ENCODE peak calls at places on chromosomes 7 and 10, in five cellular contexts. One of them, this sample, is unnamed.

GRCh38 chr7:99618726-99619125 is 2.0 kb downstream of the ZSCAN25 start:
- DNase-seq in choroid plexus epithelial cell: no peak
- DNase-seq in left ventricle myocardium superior: no peak
- DNase-seq in esophagus squamous epithelium: no peak
- DNase-seq in left lung: no peak
- DNase-seq in this sample: no peak

GRCh38 chr10:89476150-89476549 is 59.2 kb downstream of the SLC16A12 start:
- DNase-seq in left lung: no peak
- DNase-seq in esophagus squamous epithelium: no peak
- DNase-seq in left ventricle myocardium superior: no peak
- DNase-seq in choroid plexus epithelial cell: peak; percentile 62
- DNase-seq in this sample: no peak

GRCh38 chr7:102236592-102237287 is 49.9 kb upstream of the SH2B2 start:
- DNase-seq in choroid plexus epithelial cell: peak; percentile 93
- DNase-seq in left lung: no peak
- DNase-seq in left ventricle myocardium superior: peak; percentile 67
- DNase-seq in esophagus squamous epithelium: no peak
- DNase-seq in this sample: no peak

GRCh38 chr7:85405016-85405415 is 218.2 kb upstream of the SEMA3D start:
- DNase-seq in left lung: no peak
- DNase-seq in left ventricle myocardium superior: no peak
- DNase-seq in choroid plexus epithelial cell: no peak
- DNase-seq in esophagus squamous epithelium: no peak
- DNase-seq in this sample: no peak

GRCh38 chr10:86365346-86366032 is 1.1 kb downstream of the GRID1 start:
- DNase-seq in choroid plexus epithelial cell: peak; percentile 19
- DNase-seq in esophagus squamous epithelium: no peak
- DNase-seq in left lung: peak; percentile 27
- DNase-seq in left ventricle myocardium superior: no peak
- DNase-seq in this sample: peak; percentile 37

GRCh38 chr10:89450901-89451300 is 36.5 kb downstream of the IFIT5 start:
- DNase-seq in left lung: no peak
- DNase-seq in left ventricle myocardium superior: no peak
- DNase-seq in choroid plexus epithelial cell: no peak
- DNase-seq in esophagus squamous epithelium: no peak
- DNase-seq in this sample: no peak

GRCh38 chr10:101995451-101996063 is 60.4 kb downstream of the ARMH3 start:
- DNase-seq in esophagus squamous epithelium: no peak
- DNase-seq in left lung: no peak
- DNase-seq in choroid plexus epithelial cell: peak; percentile 58
- DNase-seq in left ventricle myocardium superior: no peak
- DNase-seq in this sample: no peak

GRCh38 chr7:135672560-135673359 is 10.4 kb downstream of the STMP1 start:
- DNase-seq in left lung: no peak
- DNase-seq in left ventricle myocardium superior: no peak
- DNase-seq in esophagus squamous epithelium: no peak
- DNase-seq in choroid plexus epithelial cell: peak; percentile 92
- DNase-seq in this sample: no peak

GRCh38 chr7:18163091-18163490 is 135.4 kb upstream of the PRPS1L1 start:
- DNase-seq in choroid plexus epithelial cell: no peak
- DNase-seq in left lung: no peak
- DNase-seq in esophagus squamous epithelium: no peak
- DNase-seq in left ventricle myocardium superior: no peak
- DNase-seq in this sample: no peak

GRCh38 chr10:32790483-32790882 is 167.5 kb downstream of the ITGB1 start:
- DNase-seq in left lung: no peak
- DNase-seq in left ventricle myocardium superior: no peak
- DNase-seq in esophagus squamous epithelium: no peak
- DNase-seq in choroid plexus epithelial cell: peak; percentile 46
- DNase-seq in this sample: no peak

GRCh38 chr7:11177793-11178192 is 204.1 kb downstream of the PHF14 start:
- DNase-seq in left lung: no peak
- DNase-seq in left ventricle myocardium superior: no peak
- DNase-seq in choroid plexus epithelial cell: peak; percentile 69
- DNase-seq in esophagus squamous epithelium: no peak
- DNase-seq in this sample: no peak

GRCh38 chr10:102624751-102625330 is 19.4 kb upstream of the TRIM8 start:
- DNase-seq in left lung: peak; percentile 15
- DNase-seq in esophagus squamous epithelium: no peak
- DNase-seq in choroid plexus epithelial cell: no peak
- DNase-seq in left ventricle myocardium superior: no peak
- DNase-seq in this sample: no peak

GRCh38 chr10:47179291-47179647 is 120.7 kb upstream of the GDF10 start:
- DNase-seq in choroid plexus epithelial cell: no peak
- DNase-seq in esophagus squamous epithelium: no peak
- DNase-seq in left lung: no peak
- DNase-seq in left ventricle myocardium superior: no peak
- DNase-seq in this sample: no peak

GRCh38 chr10:46253076-46254006 is 33.5 kb upstream of the ANTXRL start:
- DNase-seq in esophagus squamous epithelium: no peak
- DNase-seq in left ventricle myocardium superior: no peak
- DNase-seq in left lung: no peak
- DNase-seq in choroid plexus epithelial cell: no peak
- DNase-seq in this sample: no peak

GRCh38 chr7:127680983-127681382 is 29.0 kb downstream of the SND1 start:
- DNase-seq in esophagus squamous epithelium: no peak
- DNase-seq in choroid plexus epithelial cell: no peak
- DNase-seq in left lung: no peak
- DNase-seq in left ventricle myocardium superior: no peak
- DNase-seq in this sample: no peak